ENCODE peak calls at places on chromosomes 4 and X, in ten cellular contexts. I is CD8-positive, alpha-beta memory T cell; E is activated CD4-positive, alpha-beta T cell treated with anti-CD3 and anti-CD28 coated beads, Interleukin-2, amount 10 ng/mL, durations not matched to agents 7 days and 5 days; Z is esophagus squamous epithelium; G is neuronal stem cell; Q is ureter; S is nephron progenitor cell; O is GM13976; H is renal cortical epithelial cell; D is anterior cingulate cortex. N is an unnamed sample.

GRCh38 chrX:154712781-154713391 is 38.0 kb downstream of the GAB3 start:
- DNase-seq in I (peak; percentile 60), E (peak; percentile 62), Z (no peak), G (no peak), Q (no peak), S (no peak), O (peak; percentile 58), H (peak; percentile 79), D (no peak), N (no peak)

GRCh38 chrX:88613338-88613737 is 133.7 kb upstream of the CPXCR1 start:
- DNase-seq in I (no peak), E (no peak), Z (no peak), G (peak; percentile 11), Q (no peak), S (peak; percentile 33), O (no peak), H (no peak), D (no peak), N (no peak)

GRCh38 chr4:18421519-18421918 is 400.0 kb upstream of the LCORL start:
- DNase-seq in I (no peak), E (no peak), Z (no peak), G (no peak), Q (no peak), S (no peak), O (no peak), H (no peak), D (no peak), N (no peak)

GRCh38 chrX:18353931-18354368 is 538 bp downstream of the SCML2 start:
- DNase-seq in I (peak; percentile 13), E (peak; percentile 10), Z (no peak), G (peak; percentile 11), Q (no peak), S (peak; percentile 51), O (peak; percentile 33), H (no peak), D (no peak), N (no peak)

GRCh38 chr4:166042510-166043055 is 169.5 kb downstream of the TLL1 start:
- DNase-seq in I (no peak), E (no peak), Z (no peak), G (no peak), Q (no peak), S (no peak), O (no peak), H (no peak), D (no peak), N (no peak)

GRCh38 chr4:26464420-26465095 is 25.7 kb downstream of the CCKAR start:
- DNase-seq in I (no peak), E (no peak), Z (no peak), G (no peak), Q (no peak), S (no peak), O (no peak), H (no peak), D (no peak), N (no peak)

GRCh38 chrX:153727108-153727931 is 2.7 kb downstream of the ABCD1 start:
- DNase-seq in I (no peak), E (no peak), Z (no peak), G (no peak), Q (no peak), S (no peak), O (no peak), H (peak; percentile 25), D (peak; percentile 66), N (no peak)

GRCh38 chr4:13476915-13477314 is 7.2 kb downstream of the RAB28 start:
- DNase-seq in I (no peak), E (no peak), Z (no peak), G (no peak), Q (no peak), S (no peak), O (no peak), H (peak; percentile 61), D (no peak), N (peak; percentile 71)

GRCh38 chr4:47642985-47643745 is 158.1 kb downstream of the ATP10D start:
- DNase-seq in I (no peak), E (no peak), Z (no peak), G (no peak), Q (no peak), S (no peak), O (no peak), H (peak; percentile 63), D (peak; percentile 6), N (peak; percentile 10)

GRCh38 chrX:30643313-30643821 is 9.9 kb upstream of the GK start:
- DNase-seq in I (no peak), E (no peak), Z (no peak), G (no peak), Q (no peak), S (no peak), O (no peak), H (peak; percentile 19), D (no peak), N (no peak)

N was measured in AG09309.